ENCODE peak calls at places on chromosome 7, in four cellular contexts. One of them, this sample, is unnamed.

GRCh38 chr7:128303624-128304023 is 40.1 kb downstream of the RBM28 start:
- DNase-seq in cardiac fibroblast: no peak
- DNase-seq in cardiac muscle cell: no peak
- DNase-seq in OCI-LY7: no peak
- DNase-seq in this sample: no peak

GRCh38 chr7:157670490-157671357 is 333.9 kb downstream of the DNAJB6 start:
- DNase-seq in cardiac fibroblast: no peak
- DNase-seq in cardiac muscle cell: no peak
- DNase-seq in OCI-LY7: no peak
- DNase-seq in this sample: no peak

GRCh38 chr7:114889646-114890285 is 32.1 kb upstream of the MDFIC start:
- DNase-seq in cardiac fibroblast: peak
- DNase-seq in cardiac muscle cell: no peak
- DNase-seq in OCI-LY7: no peak
- DNase-seq in this sample: no peak

GRCh38 chr7:116434820-116435341 is 64.7 kb upstream of the CAV2 start:
- DNase-seq in cardiac fibroblast: peak
- DNase-seq in cardiac muscle cell: no peak
- DNase-seq in OCI-LY7: no peak
- DNase-seq in this sample: no peak

GRCh38 chr7:42099837-42100508 is 137.0 kb downstream of the GLI3 start:
- DNase-seq in cardiac fibroblast: no peak
- DNase-seq in cardiac muscle cell: no peak
- DNase-seq in OCI-LY7: no peak
- DNase-seq in this sample: no peak

GRCh38 chr7:41984888-41985287 is 252.1 kb downstream of the GLI3 start:
- DNase-seq in cardiac fibroblast: peak
- DNase-seq in cardiac muscle cell: no peak
- DNase-seq in OCI-LY7: no peak
- DNase-seq in this sample: no peak

GRCh38 chr7:30119890-30120577 is 14.8 kb upstream of the MTURN start:
- DNase-seq in cardiac fibroblast: no peak
- DNase-seq in cardiac muscle cell: no peak
- DNase-seq in OCI-LY7: peak
- DNase-seq in this sample: no peak

GRCh38 chr7:85172530-85172941 is 14.3 kb downstream of the SEMA3D start:
- DNase-seq in cardiac fibroblast: peak
- DNase-seq in cardiac muscle cell: no peak
- DNase-seq in OCI-LY7: no peak
- DNase-seq in this sample: no peak

GRCh38 chr7:150974468-150975391 is 3.4 kb downstream of the KCNH2 start:
- DNase-seq in cardiac fibroblast: no peak
- DNase-seq in cardiac muscle cell: peak
- DNase-seq in OCI-LY7: peak
- DNase-seq in this sample: peak

GRCh38 chr7:140810830-140811556 is 113.7 kb downstream of the BRAF start:
- DNase-seq in cardiac fibroblast: peak
- DNase-seq in cardiac muscle cell: peak
- DNase-seq in OCI-LY7: peak
- DNase-seq in this sample: peak

GRCh38 chr7:95549818-95550529 is 46.3 kb downstream of the PDK4 start:
- DNase-seq in cardiac fibroblast: peak
- DNase-seq in cardiac muscle cell: no peak
- DNase-seq in OCI-LY7: no peak
- DNase-seq in this sample: no peak

GRCh38 chr7:74252893-74253292 is 1.3 kb downstream of the RFC2 start:
- DNase-seq in cardiac fibroblast: no peak
- DNase-seq in cardiac muscle cell: no peak
- DNase-seq in OCI-LY7: no peak
- DNase-seq in this sample: no peak

GRCh38 chr7:155574556-155574955 is 28.2 kb upstream of the CNPY1 start:
- DNase-seq in cardiac fibroblast: no peak
- DNase-seq in cardiac muscle cell: no peak
- DNase-seq in OCI-LY7: no peak
- DNase-seq in this sample: no peak

DNA sequence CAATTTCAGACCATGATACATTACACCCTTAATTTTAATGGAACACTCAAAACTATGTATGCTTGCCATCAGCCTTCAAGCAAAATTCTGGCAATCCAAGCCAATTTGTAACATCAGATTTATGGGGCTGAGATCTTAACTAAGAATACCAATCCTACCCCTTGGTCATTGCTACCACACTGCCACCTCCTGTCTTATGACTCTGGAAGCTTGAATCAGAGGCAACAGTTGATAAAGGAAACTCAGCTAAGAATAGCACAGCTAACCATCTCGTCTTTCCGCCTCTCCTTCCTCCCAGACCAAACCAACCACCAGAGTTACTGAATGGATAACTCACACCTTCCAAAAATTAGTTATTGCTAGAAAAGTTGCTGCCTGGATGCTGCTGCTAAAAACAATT is 7.4 kb downstream of the IGF2BP3 start:
- DNase-seq in cardiac fibroblast: peak
- DNase-seq in cardiac muscle cell: peak
- DNase-seq in OCI-LY7: peak
- DNase-seq in this sample: peak
- TF ChIP-seq CTCF in cardiac fibroblast: peak
- TF ChIP-seq CTCF in cardiac muscle cell: peak
- TF ChIP-seq CTCF in OCI-LY7: peak
- TF ChIP-seq CTCF in this sample: no peak

DNA sequence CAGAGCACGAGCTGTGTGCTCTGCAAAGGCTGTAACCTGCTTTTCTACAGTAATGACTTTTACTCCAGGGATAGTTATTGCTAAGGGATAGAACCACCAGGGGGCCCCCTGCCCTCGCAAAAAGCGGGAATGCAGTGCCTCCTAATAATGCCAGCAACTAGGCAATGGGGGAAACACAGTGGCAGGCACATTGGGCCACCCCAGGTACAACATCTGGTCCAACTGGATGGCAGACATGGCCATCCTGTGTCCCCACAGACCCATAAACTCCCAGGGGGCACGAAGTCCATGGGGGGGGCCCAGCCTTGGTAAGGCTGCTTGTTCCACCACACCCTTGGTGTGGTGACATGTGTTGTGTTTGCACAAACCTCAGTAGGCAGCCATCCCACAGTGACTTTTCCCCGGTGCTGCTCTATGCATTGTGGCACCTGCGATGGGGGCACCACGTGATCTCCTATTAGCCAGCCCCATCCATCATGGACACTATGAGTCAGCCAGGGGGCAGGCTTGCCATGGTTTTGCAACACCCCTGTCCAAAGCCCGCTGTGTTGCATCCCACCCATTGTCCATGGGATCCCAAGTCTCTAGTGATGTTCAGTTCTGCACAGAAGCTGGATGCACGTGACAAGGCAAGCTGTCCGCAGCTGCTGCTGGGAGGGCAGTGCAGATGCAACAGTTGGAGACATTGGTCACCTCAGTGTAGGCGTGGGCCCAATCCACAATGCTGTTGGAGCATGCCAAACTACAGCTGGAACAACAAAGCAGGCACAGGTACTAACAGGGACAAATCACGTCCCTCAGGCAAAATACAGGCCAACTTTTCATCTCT is 84.0 kb downstream of the ANLN start:
- DNase-seq in cardiac fibroblast: peak
- DNase-seq in cardiac muscle cell: peak
- DNase-seq in OCI-LY7: peak
- DNase-seq in this sample: peak
- TF ChIP-seq CTCF in cardiac fibroblast: peak
- TF ChIP-seq CTCF in cardiac muscle cell: peak
- TF ChIP-seq CTCF in OCI-LY7: peak
- TF ChIP-seq CTCF in this sample: peak

GRCh38 chr7:25994433-25994988 is 157.5 kb upstream of the NFE2L3 start:
- DNase-seq in cardiac fibroblast: no peak
- DNase-seq in cardiac muscle cell: no peak
- DNase-seq in OCI-LY7: no peak
- DNase-seq in this sample: no peak
- TF ChIP-seq CTCF in cardiac fibroblast: no peak
- TF ChIP-seq CTCF in cardiac muscle cell: no peak
- TF ChIP-seq CTCF in OCI-LY7: no peak
- TF ChIP-seq CTCF in this sample: no peak

GRCh38 chr7:137597856-137598255 is 248.9 kb downstream of the DGKI start:
- DNase-seq in cardiac fibroblast: peak
- DNase-seq in cardiac muscle cell: no peak
- DNase-seq in OCI-LY7: no peak
- DNase-seq in this sample: no peak

GRCh38 chr7:137606061-137606674 is 240.6 kb downstream of the DGKI start:
- DNase-seq in cardiac fibroblast: peak
- DNase-seq in cardiac muscle cell: peak
- DNase-seq in OCI-LY7: peak
- DNase-seq in this sample: no peak

GRCh38 chr7:137601642-137602041 is 245.1 kb downstream of the DGKI start:
- DNase-seq in cardiac fibroblast: no peak
- DNase-seq in cardiac muscle cell: no peak
- DNase-seq in OCI-LY7: no peak
- DNase-seq in this sample: no peak
- TF ChIP-seq CTCF in cardiac fibroblast: no peak
- TF ChIP-seq CTCF in cardiac muscle cell: no peak
- TF ChIP-seq CTCF in OCI-LY7: no peak
- TF ChIP-seq CTCF in this sample: no peak

This sample was measured in GM20000.